ENCODE peak calls at places on chromosomes 11 and 22, in six cellular contexts. W, M, T, H, R and U are unnamed samples.

GRCh38 chr22:44099696-44100095 is 75.6 kb downstream of the PARVB start:
- DNase-seq in W (no peak), M (no peak), T (no peak), H (no peak), R (no peak), U (no peak)

GRCh38 chr11:65915101-65915820 is 3.6 kb downstream of the C11orf68 start:
- DNase-seq in W (no peak), M (no peak), T (no peak), H (no peak), R (no peak), U (no peak)

GRCh38 chr22:47176573-47177333 is 414.3 kb downstream of the TBC1D22A start:
- DNase-seq in W (no peak), M (no peak), T (peak), H (no peak), R (no peak), U (no peak)

GRCh38 chr11:12075822-12076821 is 34.3 kb upstream of the MICAL2 start:
- DNase-seq in W (peak), M (no peak), T (peak), H (no peak), R (no peak), U (no peak)

GRCh38 chr22:25098445-25099081 is 101.1 kb upstream of the CRYBB3 start:
- DNase-seq in W (no peak), M (no peak), T (no peak), H (no peak), R (no peak), U (no peak)

GRCh38 chr22:49306632-49306975 is 521.1 kb downstream of the BRD1 start:
- DNase-seq in W (no peak), M (no peak), T (no peak), H (no peak), R (no peak), U (no peak)

GRCh38 chr11:70916321-70916720 is 336.1 kb downstream of the SHANK2 start:
- DNase-seq in W (no peak), M (no peak), T (no peak), H (no peak), R (no peak), U (no peak)

GRCh38 chr11:19935507-19935906 is 222.9 kb downstream of the NAV2 start:
- DNase-seq in W (no peak), M (no peak), T (no peak), H (no peak), R (no peak), U (no peak)

GRCh38 chr11:103636232-103636631 is 400.2 kb upstream of the DDI1 start:
- DNase-seq in W (no peak), M (no peak), T (no peak), H (no peak), R (no peak), U (no peak)

GRCh38 chr11:112467721-112468120 is 207.1 kb upstream of the PLET1 start:
- DNase-seq in W (no peak), M (no peak), T (peak), H (no peak), R (no peak), U (no peak)

GRCh38 chr11:35047179-35047578 is 91.8 kb upstream of the CD44 start:
- DNase-seq in W (no peak), M (no peak), T (no peak), H (peak), R (no peak), U (peak)